ENCODE peak calls at places on chromosomes 5 and 9, in nine cellular contexts. A, D, T, G, X, F, L, B and O are unnamed samples.
A peak's percentile ranks its signal among the peaks of the same experiment; 100 is the strongest.

GRCh38 chr5:2740849-2741555 is 10.5 kb downstream of the IRX2 start:
- DNase-seq in A (peak; percentile 77), D (no peak), T (no peak), G (no peak), X (no peak), F (no peak), L (no peak), B (no peak), O (peak; percentile 42)

GRCh38 chr5:5288236-5288635 is 134.2 kb upstream of the ICE1 start:
- DNase-seq in A (no peak), D (no peak), T (no peak), G (no peak), X (no peak), F (no peak), L (peak; percentile 89), B (peak; percentile 42), O (no peak)

GRCh38 chr9:5941214-5941613 is 50.5 kb downstream of the MLANA start:
- DNase-seq in A (no peak), D (no peak), T (no peak), G (no peak), X (no peak), F (no peak), L (no peak), B (no peak), O (no peak)

GRCh38 chr5:107853031-107853430 is 182.3 kb upstream of the EFNA5 start:
- DNase-seq in A (no peak), D (no peak), T (no peak), G (no peak), X (no peak), F (no peak), L (peak; percentile 17), B (no peak), O (no peak)

GRCh38 chr5:69517763-69518212 is 25.2 kb downstream of the OCLN start:
- DNase-seq in A (no peak), D (no peak), T (no peak), G (no peak), X (peak; percentile 68), F (no peak), L (peak; percentile 59), B (no peak), O (no peak)

GRCh38 chr5:172093559-172093958 is 87.1 kb upstream of the FBXW11 start:
- DNase-seq in A (no peak), D (no peak), T (no peak), G (no peak), X (no peak), F (no peak), L (no peak), B (no peak), O (no peak)

GRCh38 chr5:75055727-75056144 is 3.4 kb upstream of the GCNT4 start:
- DNase-seq in A (no peak), D (no peak), T (no peak), G (no peak), X (no peak), F (no peak), L (peak; percentile 63), B (no peak), O (peak; percentile 41)

GRCh38 chr5:53425598-53426516 is 54.6 kb upstream of the FST start:
- DNase-seq in A (peak; percentile 40), D (peak; percentile 24), T (no peak), G (no peak), X (peak; percentile 55), F (no peak), L (peak; percentile 39), B (no peak), O (peak; percentile 79)

GRCh38 chr5:58925627-58926545 is 343.0 kb downstream of the RAB3C start:
- DNase-seq in A (no peak), D (no peak), T (no peak), G (no peak), X (peak; percentile 80), F (no peak), L (peak; percentile 46), B (no peak), O (peak; percentile 54)

GRCh38 chr5:162128117-162128516 is 60.5 kb downstream of the GABRG2 start:
- DNase-seq in A (peak; percentile 17), D (no peak), T (no peak), G (no peak), X (no peak), F (no peak), L (no peak), B (no peak), O (peak; percentile 57)

GRCh38 chr5:92945630-92946097 is 635.4 kb downstream of the NR2F1-AS1 start:
- DNase-seq in A (no peak), D (no peak), T (no peak), G (no peak), X (no peak), F (no peak), L (peak; percentile 85), B (no peak), O (peak; percentile 19)

GRCh38 chr5:138981131-138981530 is 106.0 kb upstream of the LRRTM2 start:
- DNase-seq in A (no peak), D (no peak), T (no peak), G (no peak), X (no peak), F (peak; percentile 18), L (peak; percentile 93), B (no peak), O (no peak)

GRCh38 chr5:149936700-149937091 is 7.9 kb downstream of the PDE6A start:
- DNase-seq in A (no peak), D (no peak), T (no peak), G (no peak), X (no peak), F (peak; percentile 23), L (peak; percentile 40), B (no peak), O (no peak)

GRCh38 chr5:157915638-157916037 is 56.7 kb upstream of the CLINT1 start:
- DNase-seq in A (peak; percentile 23), D (no peak), T (no peak), G (no peak), X (peak; percentile 30), F (no peak), L (peak; percentile 65), B (no peak), O (no peak)

GRCh38 chr9:135463140-135463539 is 16.4 kb upstream of the PPP1R26 start:
- DNase-seq in A (no peak), D (no peak), T (no peak), G (no peak), X (no peak), F (no peak), L (peak; percentile 44), B (peak; percentile 93), O (no peak)